ENCODE peak calls at places on chromosomes 7 and 10, in four cellular contexts. A is Panc1, C is K562, P is HepG2. V is an unnamed sample.
A peak's percentile ranks its signal among the peaks of the same experiment; 100 is the strongest.

GRCh38 chr10:50063100-50063499 is 4.7 kb upstream of the WASHC2A start:
- DNase-seq in A (no peak), C (peak; percentile 29), P (no peak), V (no peak)

GRCh38 chr7:93232673-93233018 is 480 bp downstream of the VPS50 start:
- DNase-seq in A (no peak), C (peak; percentile 54), P (no peak), V (no peak)

GRCh38 chr10:13536674-13537366 is 8.0 kb upstream of the BEND7 start:
- DNase-seq in A (peak; percentile 10), C (peak; percentile 70), P (peak; percentile 65), V (peak; percentile 33)

GRCh38 chr7:112800486-112800885 is 10.3 kb upstream of the TMEM168 start:
- DNase-seq in A (no peak), C (no peak), P (no peak), V (no peak)

GRCh38 chr7:123622660-123623386 is 21.2 kb downstream of the ASB15 start:
- DNase-seq in A (no peak), C (no peak), P (peak; percentile 64), V (no peak)

GRCh38 chr10:21495686-21496284 is 29.7 kb downstream of the SKIDA1 start:
- DNase-seq in A (no peak), C (peak; percentile 90), P (peak; percentile 95), V (peak; percentile 67)

GRCh38 chr7:140230517-140230861 is 53.7 kb upstream of the KDM7A start:
- DNase-seq in A (no peak), C (no peak), P (peak; percentile 35), V (no peak)

GRCh38 chr10:58781873-58782488 is 269.3 kb downstream of the BICC1 start:
- DNase-seq in A (peak; percentile 52), C (peak; percentile 43), P (peak; percentile 42), V (peak; percentile 47)

GRCh38 chr7:155994253-155994811 is 182.1 kb upstream of the SHH start:
- DNase-seq in A (no peak), C (no peak), P (no peak), V (no peak)

GRCh38 chr10:105185101-105185500 is 544.0 kb downstream of the SORCS3 start:
- DNase-seq in A (no peak), C (no peak), P (no peak), V (no peak)

GRCh38 chr7:108839091-108839490 is 269.4 kb downstream of the DNAJB9 start:
- DNase-seq in A (no peak), C (no peak), P (no peak), V (no peak)

GRCh38 chr10:3972460-3973366 is 187.7 kb upstream of the KLF6 start:
- DNase-seq in A (no peak), C (no peak), P (no peak), V (no peak)

GRCh38 chr7:31211281-31211680 is 129.2 kb downstream of the NEUROD6 start:
- DNase-seq in A (no peak), C (no peak), P (no peak), V (no peak)

GRCh38 chr7:146090023-146090645 is 26.5 kb upstream of the CNTNAP2 start:
- DNase-seq in A (peak; percentile 33), C (peak; percentile 57), P (peak; percentile 8), V (peak; percentile 10)

GRCh38 chr10:3886191-3886590 is 101.2 kb upstream of the KLF6 start:
- DNase-seq in A (no peak), C (peak; percentile 41), P (no peak), V (no peak)

GRCh38 chr7:131072505-131073091 is 255.1 kb upstream of the MKLN1 start:
- DNase-seq in A (no peak), C (peak; percentile 72), P (no peak), V (no peak)

GRCh38 chr10:44476421-44476820 is 91.5 kb upstream of the CXCL12 start:
- DNase-seq in A (no peak), C (no peak), P (no peak), V (no peak)

GRCh38 chr7:148116195-148116594 is 474.4 kb upstream of the C7orf33 start:
- DNase-seq in A (no peak), C (no peak), P (no peak), V (no peak)

GRCh38 chr10:112304460-112304859 is 21.3 kb downstream of the TECTB start:
- DNase-seq in A (no peak), C (no peak), P (peak; percentile 89), V (no peak)

DNA sequence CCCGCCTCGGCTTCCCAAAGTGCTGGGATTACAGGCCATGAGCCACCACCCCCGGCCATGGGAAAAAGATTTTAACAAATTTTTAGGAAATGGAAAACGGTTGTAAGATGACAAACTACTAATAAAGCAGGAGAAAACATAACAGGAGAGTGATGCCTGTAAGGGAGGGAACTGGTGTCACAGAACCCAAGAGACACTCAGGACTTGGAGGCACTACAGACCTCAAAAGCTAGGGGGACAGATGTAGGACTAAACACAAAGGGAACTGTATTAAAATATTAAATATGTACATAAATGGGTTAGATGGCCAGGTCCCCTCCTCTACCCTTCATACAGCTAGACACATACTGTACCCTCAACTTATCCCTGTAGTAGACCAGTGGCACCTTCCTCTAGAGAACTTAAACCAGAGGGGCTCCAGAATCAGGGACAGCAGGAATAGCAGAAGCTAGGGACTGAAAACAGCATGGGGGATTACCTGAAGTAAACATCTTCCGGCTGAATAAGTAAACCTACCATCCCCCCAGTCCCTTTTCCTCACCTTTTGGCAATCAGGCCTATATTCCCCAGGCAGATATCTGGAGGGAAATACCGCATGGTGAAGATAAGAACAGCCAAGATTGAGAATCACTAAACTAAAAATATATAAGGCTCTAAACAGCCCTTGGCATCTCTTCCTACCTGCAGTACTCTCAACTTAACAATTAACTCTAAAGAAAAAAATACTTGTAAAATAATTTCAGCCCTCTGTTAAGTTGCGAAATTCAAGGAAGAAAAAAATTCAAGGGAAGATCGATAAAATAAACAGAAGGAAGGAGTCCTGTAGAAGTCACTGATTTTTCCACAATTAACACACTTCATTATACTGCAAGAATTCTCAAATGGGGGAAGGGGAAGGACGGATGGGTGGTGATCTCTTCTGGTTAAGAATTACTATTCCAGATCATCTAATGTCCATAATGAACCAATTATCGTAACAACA is 15.5 kb downstream of the TM9SF3 start:
- DNase-seq in A (no peak), C (no peak), P (no peak), V (no peak)
- TF ChIP-seq TCF7L2 in A (no peak), C (no peak), P (no peak), V (no peak)

GRCh38 chr7:128217972-128218652 is 23.0 kb upstream of the LEP start:
- DNase-seq in A (no peak), C (no peak), P (peak; percentile 9), V (no peak)
- TF ChIP-seq TCF7L2 in A (no peak), C (no peak), P (no peak), V (no peak)

DNA sequence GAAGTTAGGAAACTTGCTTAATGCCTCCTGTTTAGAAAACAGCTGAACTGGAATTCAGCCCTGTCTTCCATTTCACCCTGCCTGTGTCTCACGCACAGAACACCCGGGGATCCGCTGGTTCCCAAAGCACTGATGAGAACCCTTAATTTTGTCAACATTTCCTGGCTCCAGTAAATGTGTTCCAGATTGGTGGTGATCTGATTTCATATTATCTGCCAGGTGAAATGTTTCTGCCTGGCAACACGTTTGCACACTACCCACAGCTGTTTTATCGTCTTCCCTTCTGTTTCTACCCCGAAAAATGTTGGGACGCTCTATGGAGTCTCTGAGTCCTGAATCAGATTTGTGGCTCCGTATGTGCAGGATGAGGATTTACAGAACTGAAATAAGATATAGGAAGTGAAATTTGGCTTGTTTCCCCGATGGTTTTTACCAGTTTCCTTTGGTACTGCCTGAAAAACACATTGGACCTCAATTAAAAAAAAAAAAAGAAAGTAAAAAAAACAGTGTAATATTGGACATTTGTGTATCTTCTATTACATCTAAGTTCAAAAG is 29.0 kb downstream of the MRC1 start:
- DNase-seq in A (no peak), C (no peak), P (no peak), V (no peak)
- TF ChIP-seq TCF7L2 in A (no peak), C (no peak), P (no peak), V (no peak)

GRCh38 chr7:19404912-19405329 is 259.7 kb upstream of the FERD3L start:
- DNase-seq in A (peak; percentile 96), C (no peak), P (no peak), V (peak; percentile 57)
- TF ChIP-seq TCF7L2 in A (peak; percentile 27), C (no peak), P (no peak), V (no peak)

DNA sequence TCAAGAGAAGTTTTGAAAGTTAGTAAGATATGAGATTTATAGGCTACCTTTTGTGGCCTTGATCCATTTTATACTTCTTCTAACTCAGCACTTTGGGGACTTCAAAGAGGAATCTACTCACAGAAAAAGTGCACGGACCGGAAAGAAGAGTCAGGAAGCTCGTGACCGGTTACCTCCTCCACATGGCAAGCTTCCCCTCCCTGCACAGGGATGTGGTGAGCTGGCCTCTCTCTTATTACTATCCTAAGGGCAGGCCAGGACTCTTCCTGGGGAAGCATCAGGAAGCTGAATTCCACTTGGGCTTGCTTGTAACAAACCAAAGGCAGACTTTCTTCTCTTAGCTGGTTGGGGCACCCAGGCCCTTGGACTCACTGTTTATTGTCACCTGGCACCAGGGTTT is 170.8 kb upstream of the GLI3 start:
- DNase-seq in A (no peak), C (no peak), P (no peak), V (no peak)
- TF ChIP-seq TCF7L2 in A (no peak), C (no peak), P (no peak), V (no peak)

GRCh38 chr10:103564116-103564501 is 70.6 kb downstream of the NEURL1 start:
- DNase-seq in A (no peak), C (no peak), P (no peak), V (no peak)
- TF ChIP-seq TCF7L2 in A (no peak), C (no peak), P (no peak), V (no peak)

GRCh38 chr7:45977256-45977655 is 56.2 kb upstream of the IGFBP3 start:
- DNase-seq in A (no peak), C (no peak), P (no peak), V (no peak)

GRCh38 chr7:45978731-45979211 is 57.7 kb upstream of the IGFBP3 start:
- DNase-seq in A (no peak), C (no peak), P (no peak), V (no peak)

GRCh38 chr7:45979275-45980180 is 58.5 kb upstream of the IGFBP3 start:
- DNase-seq in A (no peak), C (no peak), P (no peak), V (no peak)

GRCh38 chr7:45976485-45976856 is 55.4 kb upstream of the IGFBP3 start:
- DNase-seq in A (no peak), C (no peak), P (no peak), V (no peak)

GRCh38 chr7:45978010-45978681 is 57.1 kb upstream of the IGFBP3 start:
- DNase-seq in A (peak; percentile 88), C (peak; percentile 4), P (peak; percentile 78), V (peak; percentile 95)
- TF ChIP-seq TCF7L2 in A (peak; percentile 78), C (no peak), P (no peak), V (peak; percentile 91)

GRCh38 chr10:76327441-76327840 is 896.0 kb downstream of the LRMDA start:
- DNase-seq in A (no peak), C (no peak), P (no peak), V (no peak)
- TF ChIP-seq TCF7L2 in A (no peak), C (no peak), P (no peak), V (no peak)

V was measured in HCT116.